ENCODE peak calls at places on chromosomes 3 and 15, in six cellular contexts. P is HepG2, T is A549, I is SK-N-SH, H is K562, K is GM12878. W is an unnamed sample.

GRCh38 chr3:46674031-46674592 is 19.4 kb downstream of the ALS2CL start:
- DNase-seq in I (no peak), H (peak; percentile 33), T (no peak), K (no peak), P (peak; percentile 12), W (no peak)

GRCh38 chr15:73873889-73874511 is 636 bp downstream of the TBC1D21 start:
- DNase-seq in K (no peak), H (peak; percentile 68), T (peak; percentile 47), P (peak; percentile 52), I (peak; percentile 55), W (peak; percentile 54)

GRCh38 chr3:192409203-192409837 is 318.0 kb downstream of the FGF12 start:
- DNase-seq in T (peak; percentile 43), P (no peak), K (no peak), H (no peak), I (peak; percentile 26), W (no peak)

GRCh38 chr15:23073890-23074631 is 34.7 kb upstream of the TUBGCP5 start:
- DNase-seq in P (no peak), T (no peak), H (no peak), I (no peak), K (no peak), W (no peak)

GRCh38 chr15:79321876-79322275 is 11.0 kb downstream of the TMED3 start:
- DNase-seq in I (no peak), P (no peak), T (no peak), H (no peak), K (no peak), W (no peak)

GRCh38 chr3:12990781-12991480 is 82.3 kb downstream of the IQSEC1 start:
- DNase-seq in P (no peak), T (no peak), H (no peak), I (no peak), K (no peak), W (no peak)

GRCh38 chr15:74889882-74890768 is at the start of gene MPI:
- DNase-seq in H (peak; percentile 92), T (peak; percentile 80), I (peak; percentile 97), P (peak; percentile 75), K (no peak), W (peak; percentile 55)

GRCh38 chr3:60399295-60399694 is 852.0 kb downstream of the FHIT start:
- DNase-seq in H (peak; percentile 6), P (no peak), K (no peak), I (no peak), T (no peak), W (no peak)

GRCh38 chr3:159229161-159229560 is 427.3 kb downstream of the MFSD1 start:
- DNase-seq in T (no peak), I (no peak), P (no peak), H (no peak), K (no peak), W (no peak)

GRCh38 chr3:64053581-64053980 is 30.3 kb upstream of the PSMD6 start:
- DNase-seq in T (no peak), P (no peak), H (no peak), K (no peak), I (peak; percentile 73), W (no peak)

GRCh38 chr15:58492661-58493397 is 61.0 kb downstream of the LIPC start:
- DNase-seq in K (no peak), P (no peak), T (no peak), H (peak; percentile 68), I (no peak), W (no peak)

GRCh38 chr15:53586815-53587214 is 172.6 kb downstream of the WDR72 start:
- DNase-seq in I (peak; percentile 5), P (peak; percentile 37), H (peak; percentile 9), T (peak; percentile 60), K (no peak), W (peak; percentile 28)

GRCh38 chr3:13019243-13019701 is 54.0 kb downstream of the IQSEC1 start:
- DNase-seq in T (no peak), P (no peak), K (no peak), I (peak; percentile 70), H (peak; percentile 66), W (no peak)

GRCh38 chr3:155078959-155079794 is 942 bp upstream of the MME start:
- DNase-seq in P (no peak), H (peak; percentile 31), I (peak; percentile 64), K (no peak), T (no peak), W (no peak)

GRCh38 chr3:12040902-12041301 is 36.7 kb downstream of the SYN2 start:
- DNase-seq in H (no peak), T (no peak), I (no peak), P (no peak), K (no peak), W (no peak)

GRCh38 chr3:145767909-145768308 is 393.1 kb downstream of the PLOD2 start:
- DNase-seq in I (no peak), H (no peak), K (no peak), T (no peak), P (no peak), W (no peak)
- TF ChIP-seq MAX in I (no peak), H (no peak), K (no peak), T (no peak), P (no peak), W (no peak)

DNA sequence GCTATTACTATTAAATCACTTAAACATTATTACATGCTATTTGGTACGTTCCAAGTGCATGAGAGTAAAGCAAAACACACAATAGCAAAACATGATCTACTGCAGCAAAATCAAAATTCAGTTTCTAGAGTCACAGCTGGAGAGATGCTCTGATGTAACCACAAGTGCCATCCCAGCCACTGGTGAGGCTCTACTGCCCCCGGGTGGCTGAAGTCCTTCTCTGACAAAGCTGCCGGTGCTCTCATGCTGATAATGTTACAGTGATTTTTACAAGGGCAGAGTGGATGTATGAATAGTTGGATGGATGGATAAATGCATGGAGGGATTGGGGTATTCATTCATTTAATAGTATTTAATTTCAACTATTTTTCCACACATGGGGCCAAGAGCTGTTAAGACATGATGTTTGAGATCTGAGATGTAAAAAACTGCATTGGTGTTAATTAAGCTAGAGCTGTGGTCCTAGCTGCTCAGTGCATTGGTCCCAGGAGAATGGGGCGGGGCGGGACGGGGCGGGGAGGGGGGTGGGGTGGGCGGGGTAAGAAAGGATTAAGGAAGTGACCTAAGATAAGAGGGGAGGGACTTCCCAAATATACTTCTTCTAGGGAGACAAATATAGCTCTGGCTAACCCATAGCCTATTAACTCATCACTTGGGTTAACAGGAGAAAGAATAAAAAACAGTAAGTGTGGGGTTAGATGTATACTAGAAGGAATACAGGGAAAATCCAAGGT is 5.3 kb upstream of the SPESP1 start:
- DNase-seq in I (peak; percentile 86), P (peak; percentile 44), K (peak; percentile 20), T (peak; percentile 78), H (peak; percentile 74), W (peak; percentile 66)
- TF ChIP-seq RAD21 in I (peak; percentile 98), P (peak; percentile 86), K (peak; percentile 65), T (peak; percentile 96), H (peak; percentile 88), W (peak; percentile 94)

GRCh38 chr15:77111813-77112212 is 40.9 kb upstream of the TSPAN3 start:
- DNase-seq in I (no peak), T (no peak), H (no peak), K (no peak), P (no peak), W (no peak)

GRCh38 chr15:77107068-77107467 is 36.2 kb upstream of the TSPAN3 start:
- DNase-seq in K (no peak), I (no peak), P (no peak), H (no peak), T (no peak), W (no peak)

GRCh38 chr15:77104155-77104554 is 33.2 kb upstream of the TSPAN3 start:
- DNase-seq in P (no peak), T (no peak), I (no peak), K (no peak), H (no peak), W (no peak)

GRCh38 chr15:77112819-77113569 is 42.1 kb upstream of the TSPAN3 start:
- DNase-seq in H (no peak), P (no peak), K (no peak), I (no peak), T (no peak), W (no peak)

GRCh38 chr15:77107531-77108355 is 36.8 kb upstream of the TSPAN3 start:
- DNase-seq in I (peak; percentile 72), T (peak; percentile 53), K (no peak), P (peak; percentile 41), H (peak; percentile 52), W (no peak)
- TF ChIP-seq REST in I (no peak), T (no peak), K (no peak), P (no peak), H (no peak), W (no peak)

GRCh38 chr3:55380561-55380960 is 106.5 kb downstream of the WNT5A start:
- DNase-seq in K (no peak), P (no peak), I (no peak), H (no peak), T (no peak), W (no peak)

GRCh38 chr3:55373413-55373812 is 113.7 kb downstream of the WNT5A start:
- DNase-seq in I (no peak), T (no peak), K (no peak), P (no peak), H (no peak), W (no peak)

DNA sequence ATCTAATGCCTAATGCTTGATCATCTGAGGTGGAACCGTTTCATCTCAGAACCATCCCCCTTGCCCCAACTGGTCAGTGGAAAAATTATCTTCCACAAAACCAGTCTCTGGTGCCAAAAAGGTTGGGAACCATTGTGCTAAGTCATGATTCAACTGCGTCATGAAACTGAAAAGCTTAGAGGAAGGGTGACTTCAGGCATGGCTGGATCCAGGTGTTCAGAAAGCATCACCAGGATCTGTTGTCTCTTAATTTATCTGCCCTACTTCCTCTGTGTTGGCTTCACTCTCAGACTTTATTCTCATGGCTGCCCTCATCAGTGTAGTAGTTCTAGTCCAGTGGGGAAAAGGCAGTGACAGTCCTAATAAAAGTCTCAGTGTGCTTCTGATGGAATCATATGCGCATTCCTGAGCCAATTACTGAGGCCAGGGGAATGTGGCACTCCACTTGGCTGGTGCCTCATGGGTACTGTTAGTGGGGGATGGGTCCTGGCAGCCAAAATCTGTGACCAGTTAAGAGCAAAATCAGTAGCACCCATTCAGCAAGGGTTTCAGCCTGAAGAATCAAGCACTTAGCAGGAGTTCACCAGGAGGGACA is 110.3 kb downstream of the WNT5A start:
- DNase-seq in P (no peak), H (no peak), I (no peak), T (no peak), K (no peak), W (no peak)
- TF ChIP-seq MAX in P (no peak), H (no peak), I (no peak), T (no peak), K (no peak), W (no peak)

GRCh38 chr15:92807971-92808571 is 92.1 kb upstream of the CHD2 start:
- DNase-seq in P (no peak), T (peak; percentile 81), I (no peak), K (no peak), H (peak; percentile 50), W (no peak)
- TF ChIP-seq RAD21 in P (no peak), T (no peak), I (no peak), K (no peak), H (no peak), W (no peak)

GRCh38 chr3:115644391-115644790 is 21.1 kb downstream of the GAP43 start:
- DNase-seq in P (no peak), K (no peak), H (no peak), T (no peak), I (no peak), W (no peak)

GRCh38 chr3:115651599-115651998 is 28.3 kb downstream of the GAP43 start:
- DNase-seq in I (no peak), K (no peak), P (no peak), T (no peak), H (no peak), W (no peak)

GRCh38 chr3:115651089-115651488 is 27.8 kb downstream of the GAP43 start:
- DNase-seq in K (no peak), P (no peak), I (no peak), H (no peak), T (no peak), W (no peak)

GRCh38 chr3:115648559-115648958 is 25.2 kb downstream of the GAP43 start:
- DNase-seq in K (no peak), T (no peak), P (no peak), H (no peak), I (no peak), W (no peak)

GRCh38 chr3:115646027-115646690 is 22.8 kb downstream of the GAP43 start:
- DNase-seq in T (no peak), P (no peak), K (no peak), H (no peak), I (no peak), W (no peak)
- TF ChIP-seq REST in T (no peak), P (no peak), K (no peak), H (no peak), I (no peak), W (no peak)